ENCODE peak calls at places on chromosomes 3 and 15, in nine cellular contexts. O, T, S, Y, G, P, D, V and X are unnamed samples.

GRCh38 chr3:54206874-54207273 is 84.5 kb downstream of the CACNA2D3 start:
- DNase-seq in O (no peak), T (no peak), S (no peak), Y (no peak), G (no peak), P (no peak), D (no peak), V (no peak), X (no peak)

GRCh38 chr3:126390201-126390600 is 4.5 kb upstream of the CFAP100 start:
- DNase-seq in O (peak; percentile 19), T (no peak), S (no peak), Y (no peak), G (no peak), P (no peak), D (no peak), V (no peak), X (no peak)

GRCh38 chr15:61584410-61584809 is 355.3 kb upstream of the RORA start:
- DNase-seq in O (no peak), T (no peak), S (no peak), Y (no peak), G (no peak), P (peak; percentile 70), D (no peak), V (no peak), X (peak; percentile 5)

GRCh38 chr3:134126153-134126552 is 96.4 kb upstream of the SLCO2A1 start:
- DNase-seq in O (no peak), T (no peak), S (peak; percentile 16), Y (no peak), G (no peak), P (no peak), D (no peak), V (no peak), X (no peak)

GRCh38 chr3:135752851-135753250 is 212.7 kb upstream of the PPP2R3A start:
- DNase-seq in O (no peak), T (no peak), S (no peak), Y (no peak), G (no peak), P (peak; percentile 69), D (no peak), V (no peak), X (no peak)

GRCh38 chr15:101372149-101372577 is 77.1 kb upstream of the SNRPA1 start:
- DNase-seq in O (no peak), T (no peak), S (peak; percentile 30), Y (peak; percentile 30), G (no peak), P (no peak), D (peak; percentile 7), V (no peak), X (peak; percentile 1)

GRCh38 chr3:107361633-107362032 is 15.6 kb upstream of the CCDC54 start:
- DNase-seq in O (no peak), T (no peak), S (no peak), Y (no peak), G (no peak), P (no peak), D (no peak), V (no peak), X (no peak)

GRCh38 chr15:45134682-45135604 is 5.1 kb downstream of the DUOX1 start:
- DNase-seq in O (no peak), T (no peak), S (no peak), Y (no peak), G (peak; percentile 71), P (peak; percentile 50), D (peak; percentile 51), V (peak; percentile 60), X (no peak)

GRCh38 chr15:89412906-89413411 is 78.3 kb upstream of the POLG start:
- DNase-seq in O (no peak), T (no peak), S (no peak), Y (no peak), G (peak; percentile 12), P (no peak), D (no peak), V (no peak), X (no peak)

GRCh38 chr3:141051641-141052569 is 758 bp downstream of the SPSB4 start:
- DNase-seq in O (no peak), T (no peak), S (peak; percentile 9), Y (peak; percentile 4), G (no peak), P (peak; percentile 80), D (no peak), V (peak; percentile 65), X (peak; percentile 44)

GRCh38 chr3:172313671-172314070 is 134.6 kb downstream of the GHSR start:
- DNase-seq in O (no peak), T (no peak), S (peak; percentile 12), Y (no peak), G (no peak), P (peak; percentile 77), D (no peak), V (no peak), X (no peak)

GRCh38 chr3:168570404-168571173 is 474.9 kb upstream of the GOLIM4 start:
- DNase-seq in O (no peak), T (no peak), S (no peak), Y (no peak), G (no peak), P (no peak), D (no peak), V (no peak), X (no peak)

GRCh38 chr15:97009036-97009555 is 678.6 kb downstream of the NR2F2 start:
- DNase-seq in O (no peak), T (no peak), S (no peak), Y (no peak), G (no peak), P (no peak), D (no peak), V (no peak), X (peak; percentile 1)

GRCh38 chr15:68939501-68939900 is 9.2 kb downstream of the SPESP1 start:
- DNase-seq in O (no peak), T (no peak), S (no peak), Y (no peak), G (no peak), P (no peak), D (no peak), V (no peak), X (no peak)

DNA sequence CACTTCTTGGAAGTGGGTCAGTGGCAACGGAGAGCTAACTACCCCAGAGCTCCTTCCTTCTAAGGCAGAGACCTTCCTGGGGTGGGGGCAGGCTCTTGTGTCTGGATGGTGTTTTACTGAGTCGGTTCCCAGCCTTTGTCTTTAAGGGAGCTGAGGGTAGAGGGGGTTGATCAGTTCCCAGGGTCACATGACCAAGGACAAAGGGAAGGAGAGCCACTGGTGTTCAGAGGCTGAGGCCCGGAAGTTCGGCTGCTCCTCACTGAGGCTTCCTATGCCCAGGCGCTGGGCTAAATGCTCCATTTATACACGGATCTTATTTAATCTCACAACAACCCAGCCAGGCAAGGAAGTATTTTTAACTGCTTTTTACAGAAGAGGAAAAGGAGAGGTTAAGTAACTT is 21.0 kb downstream of the EPHB3 start:
- DNase-seq in O (no peak), T (no peak), S (peak; percentile 36), Y (no peak), G (no peak), P (peak; percentile 78), D (no peak), V (no peak), X (peak; percentile 29)
- H3K4me3 ChIP-seq in O (peak overlapping the region; percentile 43), T (peak overlapping the region; percentile 66), S (no peak overlapping the region), Y (peak overlapping the region; percentile 27), G (peak overlapping the region; percentile 48), P (peak overlapping the region; percentile 17), D (peak overlapping the region; percentile 49), V (no peak overlapping the region), X (peak overlapping the region; percentile 32)

DNA sequence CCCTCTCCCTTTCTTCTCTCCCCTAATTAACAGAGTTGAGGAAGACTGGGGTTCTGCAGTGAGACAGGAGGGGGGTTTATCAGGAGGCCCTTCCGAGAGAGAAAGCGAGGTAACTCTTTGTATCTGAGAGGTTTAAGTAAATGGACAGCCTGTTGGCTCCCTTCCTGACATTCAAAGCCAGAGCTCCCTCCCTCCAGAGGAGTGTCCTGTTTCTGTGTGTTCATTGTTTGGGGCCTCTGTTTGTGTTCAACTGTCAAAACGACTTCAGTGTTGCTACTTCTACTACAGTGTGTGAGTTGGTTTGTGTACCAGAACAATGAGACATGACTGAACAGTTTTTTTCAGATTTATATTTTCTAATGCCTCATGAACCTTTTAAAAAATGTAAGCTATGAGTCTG is 382.8 kb upstream of the RARB start:
- DNase-seq in O (no peak), T (no peak), S (no peak), Y (no peak), G (no peak), P (peak; percentile 54), D (peak; percentile 15), V (no peak), X (no peak)
- H3K4me3 ChIP-seq in O (no peak overlapping the region), T (no peak overlapping the region), S (no peak overlapping the region), Y (no peak overlapping the region), G (no peak overlapping the region), P (no peak overlapping the region), D (no peak overlapping the region), V (no peak overlapping the region), X (no peak overlapping the region)

DNA sequence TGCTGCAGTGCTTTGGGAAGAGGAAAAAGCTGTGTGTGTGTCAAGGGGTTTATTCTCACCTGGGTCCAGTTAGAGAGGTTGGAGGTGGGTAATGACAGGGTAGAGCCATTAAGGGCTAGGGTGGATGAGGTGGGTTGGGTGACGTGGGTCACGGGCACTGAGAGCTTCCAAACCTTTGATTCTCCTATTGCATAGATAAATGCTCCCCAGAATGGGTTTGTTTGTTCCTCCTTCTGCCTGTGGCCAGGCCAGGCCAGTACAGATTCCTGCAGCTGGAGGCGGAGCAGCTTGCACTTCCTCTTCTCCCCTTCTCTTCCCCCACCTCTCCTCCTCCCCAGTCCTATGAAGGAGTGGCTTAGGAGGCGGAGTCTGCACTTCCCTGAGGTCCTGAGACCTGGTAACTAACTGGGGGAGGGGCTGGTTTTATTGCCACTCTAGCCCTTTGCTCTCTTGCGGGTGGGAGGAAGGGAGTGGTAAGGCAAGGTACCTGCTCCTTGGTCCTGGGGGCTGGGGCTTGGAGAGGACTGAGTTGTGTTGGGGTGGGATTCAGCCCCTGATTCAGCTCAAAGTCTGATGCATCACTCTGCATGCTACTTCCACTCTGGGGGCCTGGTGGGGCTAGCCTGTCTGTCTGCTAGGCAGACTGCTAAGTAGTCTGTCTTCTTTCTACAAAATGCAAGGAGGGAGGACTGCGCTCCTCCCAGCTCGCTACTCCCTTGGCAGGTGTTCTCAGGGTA is 3.5 kb downstream of the SPINT1 start:
- DNase-seq in O (peak; percentile 88), T (no peak), S (peak; percentile 50), Y (no peak), G (peak; percentile 87), P (peak; percentile 76), D (peak; percentile 92), V (peak; percentile 78), X (no peak)
- H3K4me3 ChIP-seq in O (peak overlapping the region; percentile 65), T (peak overlapping the region; percentile 84), S (no peak overlapping the region), Y (no peak overlapping the region), G (peak overlapping the region; percentile 70), P (no peak overlapping the region), D (peak overlapping the region; percentile 18), V (no peak overlapping the region), X (no peak overlapping the region)

DNA sequence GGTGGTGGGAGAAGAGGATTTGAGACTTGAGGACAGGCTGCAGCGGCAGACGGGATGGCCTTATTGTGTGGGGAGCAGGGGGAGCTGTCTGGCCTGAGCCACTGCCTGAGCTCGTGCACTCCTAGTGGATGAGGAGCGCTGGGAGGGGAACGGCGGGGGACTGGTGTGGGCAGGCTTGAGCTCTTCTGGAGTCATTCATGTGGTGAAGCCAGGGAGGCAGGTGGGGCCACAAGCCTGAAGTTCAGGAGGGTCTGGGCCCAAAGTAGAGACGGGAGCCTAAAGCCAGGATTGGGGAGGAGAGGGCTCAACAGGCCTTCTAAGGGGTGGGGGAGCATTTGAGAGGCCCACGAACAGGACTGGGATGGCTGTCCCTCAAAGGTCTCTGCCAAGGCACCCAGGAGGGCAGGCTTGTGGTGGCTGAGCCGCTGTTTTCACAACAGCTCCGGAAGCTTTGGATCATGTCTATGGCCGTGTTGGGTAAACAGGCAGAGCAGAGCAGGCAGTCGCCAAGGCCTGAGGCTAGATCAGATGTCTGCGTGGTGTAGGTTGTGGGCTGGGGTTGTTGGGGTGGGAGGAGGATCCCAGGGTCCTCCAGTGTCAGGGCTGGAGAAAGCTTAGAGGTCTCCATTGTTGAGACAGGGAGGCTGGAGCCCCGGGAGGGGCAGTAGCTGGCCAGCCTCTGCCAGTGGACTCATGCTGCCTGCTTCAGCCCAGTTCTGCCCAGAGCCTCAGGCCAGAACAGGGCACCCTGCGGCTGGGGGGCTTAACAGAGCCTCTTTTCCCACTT is 8.2 kb downstream of the PRKCD start:
- DNase-seq in O (no peak), T (no peak), S (no peak), Y (no peak), G (peak; percentile 76), P (no peak), D (no peak), V (no peak), X (no peak)
- H3K4me3 ChIP-seq in O (peak overlapping the region; percentile 45), T (no peak overlapping the region), S (no peak overlapping the region), Y (no peak overlapping the region), G (peak overlapping the region; percentile 23), P (no peak overlapping the region), D (no peak overlapping the region), V (no peak overlapping the region), X (no peak overlapping the region)